ENCODE peak calls at places on chromosome 11, in six cellular contexts. L is CD8-positive, alpha-beta T cell; H is naive thymus-derived CD4-positive, alpha-beta T cell; D is dorsolateral prefrontal cortex; O is bronchial epithelial cell; W is stomach. U is an unnamed sample. For H3K27me3, the result is how much of the 10 kb centered on the place peaks cover.

GRCh38 chr11:70616938-70617674 is 218.8 kb downstream of the CTTN start:
- DNase-seq in L (no peak), H (no peak), D (no peak), O (no peak), W (no peak), U (no peak)

GRCh38 chr11:67082071-67082791 is 25.6 kb downstream of the RHOD start:
- DNase-seq in L (no peak), H (peak), D (no peak), O (no peak), W (no peak), U (peak)

GRCh38 chr11:122748968-122749687 is 89.2 kb upstream of the CRTAM start:
- DNase-seq in L (peak), H (peak), D (peak), O (peak), W (no peak), U (peak)

GRCh38 chr11:747176-748006 is at the start of gene TALDO1:
- DNase-seq in L (peak), H (peak), D (peak), O (peak), W (peak), U (peak)

GRCh38 chr11:128707671-128708070 is 13.8 kb downstream of the FLI1 start:
- DNase-seq in L (no peak), H (no peak), D (no peak), O (peak), W (no peak), U (no peak)

GRCh38 chr11:79173615-79174014 is 267.2 kb downstream of the TENM4 start:
- DNase-seq in L (no peak), H (no peak), D (peak), O (no peak), W (no peak), U (peak)

GRCh38 chr11:88301478-88302140 is 35.9 kb downstream of the CTSC start:
- DNase-seq in L (no peak), H (no peak), D (no peak), O (no peak), W (no peak), U (peak)

GRCh38 chr11:84089072-84090057 is 803.2 kb upstream of the CCDC90B start:
- DNase-seq in L (no peak), H (no peak), D (no peak), O (no peak), W (no peak), U (peak)

GRCh38 chr11:104462346-104462745 is 298.4 kb upstream of the PDGFD start:
- DNase-seq in L (no peak), H (no peak), D (no peak), O (peak), W (no peak), U (no peak)

GRCh38 chr11:843818-844692 is 1.4 kb downstream of the TSPAN4 start:
- DNase-seq in L (no peak), H (no peak), D (no peak), O (peak), W (peak), U (peak)

GRCh38 chr11:116162541-116163230 is 610.1 kb downstream of the BUD13 start:
- DNase-seq in L (no peak), H (no peak), D (no peak), O (no peak), W (no peak), U (no peak)

GRCh38 chr11:11424696-11425095 is 71.6 kb upstream of the CSNK2A3 start:
- DNase-seq in L (no peak), H (no peak), D (no peak), O (no peak), W (no peak), U (no peak)

GRCh38 chr11:34643846-34644245 is 23.0 kb downstream of the EHF start:
- DNase-seq in L (no peak), H (no peak), D (no peak), O (no peak), W (no peak), U (no peak)

GRCh38 chr11:86484795-86485166 is 110.1 kb downstream of the CCDC81 start:
- DNase-seq in L (no peak), H (no peak), D (no peak), O (no peak), W (no peak), U (no peak)

GRCh38 chr11:72618801-72619200 is 55.4 kb downstream of the PDE2A start:
- DNase-seq in L (no peak), H (no peak), D (no peak), O (no peak), W (no peak), U (peak)

GRCh38 chr11:107707128-107707760 is 4.6 kb downstream of the SLN start:
- DNase-seq in L (no peak), H (no peak), D (no peak), O (no peak), W (no peak), U (no peak)

GRCh38 chr11:721347-721912 is 15.4 kb downstream of the EPS8L2 start:
- DNase-seq in L (no peak), H (no peak), D (no peak), O (no peak), W (no peak), U (no peak)

GRCh38 chr11:68438658-68439259 is 21.8 kb upstream of the PPP6R3 start:
- DNase-seq in L (no peak), H (no peak), D (no peak), O (no peak), W (no peak), U (no peak)

GRCh38 chr11:57320719-57321387 is 3.9 kb downstream of the TNKS1BP1 start:
- DNase-seq in L (no peak), H (no peak), D (no peak), O (no peak), W (peak), U (no peak)

GRCh38 chr11:9732453-9732852 is 68.6 kb downstream of the SWAP70 start:
- DNase-seq in L (no peak), H (no peak), D (no peak), O (no peak), W (no peak), U (no peak)

GRCh38 chr11:70066136-70066520 is 12.0 kb upstream of the ANO1 start:
- DNase-seq in L (no peak), H (no peak), D (no peak), O (no peak), W (no peak), U (no peak)

GRCh38 chr11:70899616-70900015 is 352.8 kb downstream of the SHANK2 start:
- DNase-seq in L (no peak), H (no peak), D (no peak), O (no peak), W (no peak), U (no peak)

GRCh38 chr11:109320595-109320994 is 101.4 kb upstream of the C11orf87 start:
- DNase-seq in L (no peak), H (no peak), D (no peak), O (peak), W (no peak), U (no peak)

GRCh38 chr11:66082936-66083698 is 13.0 kb downstream of the PACS1 start:
- DNase-seq in L (no peak), H (no peak), D (no peak), O (no peak), W (no peak), U (peak)

GRCh38 chr11:28835790-28836189 is 727.6 kb downstream of the METTL15 start:
- DNase-seq in L (no peak), H (no peak), D (no peak), O (peak), W (no peak), U (no peak)

GRCh38 chr11:19577849-19578619 is 134.6 kb upstream of the NAV2 start:
- DNase-seq in L (no peak), H (no peak), D (peak), O (no peak), W (no peak), U (peak)

DNA sequence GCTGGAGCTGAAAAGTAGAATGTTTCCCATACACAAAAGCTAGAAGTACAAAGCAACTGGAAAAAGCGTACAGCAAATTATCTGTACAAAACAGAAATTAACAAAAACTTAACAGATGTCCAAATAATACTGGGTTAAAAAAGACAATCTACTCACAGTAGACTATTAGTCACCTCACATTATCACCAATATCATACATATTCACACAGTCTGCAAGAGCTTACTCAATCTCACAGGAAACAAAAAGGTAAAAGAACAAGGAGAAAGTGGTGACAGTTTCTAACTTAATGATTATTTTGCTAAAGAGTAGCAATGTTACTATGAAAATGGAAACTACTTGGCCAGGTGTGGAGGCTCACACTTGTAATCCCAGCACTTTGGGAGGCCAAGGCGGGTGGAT is 11.9 kb downstream of the CELF1 start:
- DNase-seq in L (no peak), H (no peak), D (no peak), O (peak), W (no peak), U (no peak)
- H3K27me3 ChIP-seq in L (under half), H (under half), D (under half), O (under half), W (under half), U (under half)

DNA sequence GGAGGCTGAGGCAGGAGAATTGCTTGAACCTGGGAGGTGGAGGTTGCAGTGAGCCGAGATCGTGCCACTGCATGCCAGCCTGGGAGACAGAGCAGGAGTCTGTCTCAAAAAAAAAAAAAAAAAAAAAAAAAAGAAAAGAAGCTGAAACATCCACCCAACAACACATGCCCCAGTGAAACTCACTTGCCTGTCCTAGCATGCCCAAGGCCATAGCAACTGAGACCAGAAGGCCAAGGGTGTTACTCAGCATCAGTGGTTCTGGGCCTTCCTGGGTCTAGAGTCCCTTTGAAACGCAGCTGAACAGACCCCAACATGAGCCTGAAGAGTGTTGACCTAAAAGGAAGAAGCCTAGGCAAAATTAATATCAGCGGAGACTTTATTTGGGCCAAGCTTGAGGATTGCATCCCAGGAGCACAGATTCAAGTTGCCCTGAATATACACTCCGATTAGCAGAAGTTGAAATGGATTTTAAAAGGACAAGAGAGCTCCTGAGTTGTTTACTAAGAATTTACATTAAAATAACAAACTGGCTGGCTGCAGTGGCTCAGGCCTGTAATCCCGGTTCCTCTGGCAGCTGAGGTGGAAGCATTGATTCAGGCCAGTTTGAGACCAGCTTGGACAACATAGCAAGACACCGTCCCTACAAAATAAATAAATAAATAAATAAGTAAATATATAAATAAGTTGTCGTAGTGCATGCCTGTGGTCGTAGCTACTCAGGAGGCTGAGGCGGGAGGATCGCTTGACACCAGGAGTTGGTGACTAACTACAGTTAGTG is 7.0 kb downstream of the PRDX5 start:
- DNase-seq in L (no peak), H (no peak), D (no peak), O (peak), W (no peak), U (no peak)
- H3K27me3 ChIP-seq in L (under half), H (under half), D (under half), O (under half), W (under half), U (under half)

GRCh38 chr11:95147364-95147905 is 57.8 kb downstream of the ENDOD1 start:
- DNase-seq in L (no peak), H (no peak), D (peak), O (peak), W (no peak), U (peak)

GRCh38 chr11:95142431-95142830 is 52.8 kb downstream of the ENDOD1 start:
- DNase-seq in L (no peak), H (no peak), D (no peak), O (no peak), W (no peak), U (no peak)

GRCh38 chr11:95145430-95146063 is 55.9 kb downstream of the ENDOD1 start:
- DNase-seq in L (no peak), H (no peak), D (no peak), O (no peak), W (no peak), U (no peak)

GRCh38 chr11:95143106-95143681 is 53.5 kb downstream of the ENDOD1 start:
- DNase-seq in L (no peak), H (no peak), D (no peak), O (no peak), W (no peak), U (no peak)

GRCh38 chr11:95144313-95145235 is 54.9 kb downstream of the ENDOD1 start:
- DNase-seq in L (no peak), H (no peak), D (no peak), O (no peak), W (no peak), U (no peak)
- H3K27me3 ChIP-seq in L (under half), H (under half), D (under half), O (under half), W (under half), U (under half)

GRCh38 chr11:44835326-44835725 is 108.6 kb downstream of the TSPAN18 start:
- DNase-seq in L (no peak), H (no peak), D (no peak), O (no peak), W (no peak), U (no peak)
- H3K27me3 ChIP-seq in L (under half), H (under half), D (under half), O (under half), W (under half), U (under half)

DNA sequence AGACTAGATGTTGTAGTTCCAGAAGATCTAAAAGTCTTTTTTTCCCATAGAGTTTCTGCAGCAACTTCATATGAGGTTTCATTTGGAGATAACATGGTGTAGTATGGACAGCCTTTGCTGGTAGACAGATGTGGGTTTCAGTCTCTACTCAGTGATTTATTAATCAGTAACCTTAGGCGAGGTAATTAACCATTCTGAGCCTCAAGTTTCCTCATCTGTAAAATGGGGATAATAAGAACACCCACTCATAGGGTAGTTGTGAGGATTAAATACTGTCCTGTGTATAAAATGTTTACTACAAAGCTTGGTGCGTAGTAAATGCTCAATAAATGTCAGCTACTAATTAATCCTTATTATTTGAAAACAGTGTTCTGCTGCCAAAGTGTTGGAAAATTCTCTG is 16.8 kb downstream of the POU2F3 start:
- DNase-seq in L (no peak), H (no peak), D (no peak), O (no peak), W (no peak), U (no peak)
- H3K27me3 ChIP-seq in L (under half), H (under half), D (under half), O (under half), W (under half), U (under half)

U was measured in cardiac muscle cell.